ENCODE peak calls at places on chromosomes 3 and 15, in ten cellular contexts. Y is gastrocnemius medialis; V is activated CD4-positive, alpha-beta T cell treated with anti-CD3 and anti-CD28 coated beads, Interleukin-2, amount 50 U/mL, for 24 hours; E is activated CD8-positive, alpha-beta memory T cell treated with anti-CD3 and anti-CD28 coated beads for 1 hour; X is AG10803; H is left colon; Z is stimulated activated CD8-positive, alpha-beta memory T cell treated with anti-CD3 and anti-CD28 coated beads, Interleukin-7, amount 100 ng/mL, for 4 hours; T is germinal center; G is HTR-8/SVneo; W is BJ. S is an unnamed sample.
A peak's percentile ranks its signal among the peaks of the same experiment; 100 is the strongest.

GRCh38 chr3:159451067-159451466 is 537.6 kb upstream of the IL12A start:
- DNase-seq in G (no peak), W (no peak), Y (no peak), X (no peak), Z (no peak), H (no peak), T (no peak), V (no peak), E (no peak), S (no peak)

GRCh38 chr3:46089237-46090011 is 62.1 kb upstream of the XCR1 start:
- DNase-seq in E (no peak), Y (peak; percentile 54), G (peak; percentile 14), V (no peak), Z (no peak), X (peak; percentile 92), H (peak; percentile 65), T (no peak), W (peak; percentile 52), S (peak; percentile 90)

GRCh38 chr3:156812521-156813335 is 13.4 kb upstream of the LEKR1 start:
- DNase-seq in T (no peak), E (no peak), Z (no peak), H (peak; percentile 46), W (no peak), X (peak; percentile 49), G (no peak), V (no peak), Y (peak; percentile 21), S (peak; percentile 29)

GRCh38 chr15:55110446-55110845 is 86.3 kb downstream of the RSL24D1 start:
- DNase-seq in V (no peak), T (no peak), Z (no peak), Y (no peak), H (no peak), X (no peak), G (no peak), E (no peak), W (no peak), S (no peak)

GRCh38 chr3:127078626-127079025 is 95.7 kb downstream of the PLXNA1 start:
- DNase-seq in V (no peak), W (no peak), T (no peak), G (no peak), Z (no peak), H (no peak), X (no peak), Y (no peak), E (no peak), S (no peak)

GRCh38 chr3:172646439-172647015 is 64.3 kb downstream of the NCEH1 start:
- DNase-seq in W (no peak), H (no peak), Y (no peak), T (no peak), Z (no peak), G (no peak), V (no peak), E (no peak), X (no peak), S (no peak)

GRCh38 chr3:107235923-107236315 is 141.3 kb upstream of the CCDC54 start:
- DNase-seq in W (no peak), T (peak; percentile 69), G (peak; percentile 84), H (no peak), Z (no peak), E (no peak), V (peak; percentile 56), X (peak; percentile 77), Y (no peak), S (peak; percentile 81)

GRCh38 chr3:20742903-20743302 is 556.9 kb upstream of the SGO1 start:
- DNase-seq in H (no peak), W (no peak), E (no peak), X (no peak), G (no peak), V (no peak), Y (no peak), T (no peak), Z (no peak), S (no peak)

GRCh38 chr3:150335631-150336030 is 72.5 kb upstream of the TSC22D2 start:
- DNase-seq in T (no peak), Z (no peak), W (no peak), G (no peak), H (no peak), X (peak; percentile 67), V (no peak), E (no peak), Y (no peak), S (peak; percentile 24)

GRCh38 chr3:8994226-8994625 is 31.0 kb upstream of the RAD18 start:
- DNase-seq in V (no peak), H (no peak), X (no peak), E (no peak), Z (no peak), W (no peak), T (no peak), Y (no peak), G (no peak), S (no peak)

GRCh38 chr15:88980498-88980897 is 67.3 kb upstream of the MFGE8 start:
- DNase-seq in Y (no peak), X (no peak), V (no peak), E (no peak), W (no peak), G (no peak), T (no peak), H (no peak), Z (no peak), S (no peak)

GRCh38 chr15:69193948-69194827 is 33.8 kb downstream of the GLCE start:
- DNase-seq in E (no peak), Y (no peak), T (no peak), V (no peak), G (no peak), H (no peak), Z (no peak), W (peak; percentile 44), X (peak; percentile 34), S (peak; percentile 17)

GRCh38 chr15:74365619-74366445 is 1.6 kb downstream of the CYP11A1 start:
- DNase-seq in V (no peak), W (no peak), Z (no peak), X (peak; percentile 67), Y (peak; percentile 60), G (no peak), T (no peak), E (no peak), H (no peak), S (peak; percentile 73)

GRCh38 chr3:195881276-195881988 is 26.9 kb downstream of the TNK2 start:
- DNase-seq in X (no peak), Z (no peak), H (no peak), V (no peak), G (no peak), W (no peak), T (no peak), E (no peak), Y (no peak), S (no peak)

GRCh38 chr3:38154625-38155255 is 10.6 kb upstream of the OXSR1 start:
- DNase-seq in W (no peak), E (no peak), G (no peak), H (peak; percentile 63), Z (no peak), T (no peak), V (no peak), Y (no peak), X (no peak), S (no peak)

GRCh38 chr15:91530951-91531582 is 322.4 kb upstream of the SLCO3A1 start:
- DNase-seq in Y (peak; percentile 41), H (no peak), T (no peak), X (no peak), W (no peak), E (no peak), G (no peak), Z (no peak), V (no peak), S (no peak)

GRCh38 chr3:27423463-27423862 is 54.3 kb upstream of the NEK10 start:
- DNase-seq in V (no peak), W (peak; percentile 26), Y (no peak), E (no peak), T (no peak), Z (no peak), H (no peak), G (peak; percentile 66), X (peak; percentile 56), S (peak; percentile 65)

GRCh38 chr3:158770254-158771017 is 31.4 kb upstream of the MFSD1 start:
- DNase-seq in W (no peak), H (no peak), X (peak; percentile 69), E (no peak), V (no peak), Y (no peak), Z (no peak), G (peak; percentile 33), T (no peak), S (peak; percentile 64)

GRCh38 chr15:47715856-47716445 is 1.4 kb upstream of the SEMA6D start:
- DNase-seq in E (no peak), X (peak; percentile 10), Y (no peak), G (no peak), Z (no peak), T (no peak), V (no peak), W (no peak), H (no peak), S (peak; percentile 35)

GRCh38 chr15:86852741-86853140 is 773.1 kb downstream of the AGBL1 start:
- DNase-seq in G (no peak), E (no peak), Z (no peak), Y (no peak), X (no peak), W (no peak), H (no peak), V (no peak), T (no peak), S (no peak)

GRCh38 chr3:156620260-156620659 is 54.1 kb upstream of the TIPARP start:
- DNase-seq in Y (no peak), Z (no peak), E (no peak), T (no peak), V (no peak), G (no peak), H (no peak), X (no peak), W (no peak), S (no peak)

GRCh38 chr3:115518100-115518852 is 105.0 kb upstream of the GAP43 start:
- DNase-seq in H (no peak), Y (peak; percentile 20), G (peak; percentile 10), Z (no peak), W (peak; percentile 22), E (no peak), X (peak; percentile 89), T (no peak), V (no peak), S (peak; percentile 82)

GRCh38 chr3:160801386-160802118 is 45.5 kb downstream of the PPM1L start:
- DNase-seq in E (no peak), W (no peak), T (no peak), H (peak; percentile 50), Z (peak; percentile 5), X (peak; percentile 39), Y (peak; percentile 83), G (no peak), V (no peak), S (peak; percentile 8)

GRCh38 chr3:89171681-89172080 is 64.3 kb downstream of the EPHA3 start:
- DNase-seq in E (no peak), Y (no peak), G (no peak), H (no peak), T (no peak), Z (no peak), X (no peak), W (no peak), V (no peak), S (no peak)

GRCh38 chr3:77655421-77655820 is 615.5 kb downstream of the ROBO2 start:
- DNase-seq in H (no peak), V (no peak), W (peak; percentile 9), G (no peak), X (peak; percentile 2), T (no peak), Y (no peak), Z (no peak), E (no peak), S (no peak)

GRCh38 chr15:25250906-25251622 is 187.8 kb downstream of the UBE3A start:
- DNase-seq in Y (peak; percentile 6), W (no peak), X (no peak), G (no peak), Z (no peak), H (no peak), V (no peak), E (no peak), T (no peak), S (no peak)

S was measured in AG08395.